ENCODE peak calls at places on chromosomes 6 and 20, in four cellular contexts. Z, R, I and V are unnamed samples.

GRCh38 chr6:36130672-36131516 is 581 bp downstream of the MAPK13 start:
- DNase-seq in Z (no peak), R (peak), I (no peak), V (peak)

GRCh38 chr6:30685157-30685976 is 1.1 kb downstream of the PPP1R18 start:
- DNase-seq in I (no peak), Z (no peak), R (peak), V (no peak)

GRCh38 chr6:8237668-8238067 is 135.3 kb upstream of the EEF1E1 start:
- DNase-seq in Z (no peak), R (no peak), I (no peak), V (no peak)

GRCh38 chr6:13952101-13952500 is 27.3 kb downstream of the RNF182 start:
- DNase-seq in Z (no peak), R (no peak), I (no peak), V (peak)

GRCh38 chr6:79671605-79672266 is 40.6 kb downstream of the SH3BGRL2 start:
- DNase-seq in I (no peak), Z (no peak), R (peak), V (peak)

GRCh38 chr20:10022615-10023014 is 12.2 kb upstream of the ANKEF1 start:
- DNase-seq in I (no peak), R (no peak), Z (no peak), V (no peak)

GRCh38 chr6:77456531-77457248 is 6.6 kb downstream of the HTR1B start:
- DNase-seq in I (no peak), Z (no peak), R (no peak), V (no peak)

GRCh38 chr6:111478749-111479148 is 4.3 kb downstream of the REV3L start:
- DNase-seq in I (peak), Z (no peak), R (no peak), V (peak)

GRCh38 chr6:73504160-73504559 is 16.7 kb downstream of the EEF1A1 start:
- DNase-seq in R (no peak), I (no peak), Z (no peak), V (no peak)

GRCh38 chr6:32079566-32080290 is 29.4 kb downstream of the TNXB start:
- DNase-seq in R (no peak), I (no peak), Z (no peak), V (no peak)

GRCh38 chr6:158290659-158291058 is 21.6 kb upstream of the TULP4 start:
- DNase-seq in I (no peak), Z (no peak), R (peak), V (no peak)

GRCh38 chr20:23257848-23258746 is 92.5 kb upstream of the NXT1 start:
- DNase-seq in R (no peak), I (no peak), Z (no peak), V (no peak)

GRCh38 chr6:140879861-140880260 is 1252.9 kb upstream of the GJE1 start:
- DNase-seq in R (no peak), I (no peak), Z (no peak), V (no peak)

GRCh38 chr20:35447082-35447789 is 8.2 kb upstream of the CEP250 start:
- DNase-seq in I (peak), Z (peak), R (peak), V (peak)

GRCh38 chr6:18155864-18156396 is 708 bp downstream of the KDM1B start:
- DNase-seq in R (peak), Z (peak), I (peak), V (peak)

GRCh38 chr6:1589208-1589607 is 20.5 kb upstream of the FOXC1 start:
- DNase-seq in Z (no peak), I (no peak), R (no peak), V (no peak)

GRCh38 chr20:62971211-62971949 is 18.9 kb downstream of the SLC17A9 start:
- DNase-seq in Z (no peak), R (no peak), I (no peak), V (no peak)

GRCh38 chr6:167547751-167548150 is 222.9 kb downstream of the TTLL2 start:
- DNase-seq in Z (no peak), I (no peak), R (no peak), V (peak)

GRCh38 chr6:129096651-129097290 is 213.8 kb downstream of the LAMA2 start:
- DNase-seq in I (no peak), Z (no peak), R (no peak), V (no peak)

GRCh38 chr6:44016131-44016870 is 111.0 kb downstream of the MRPL14 start:
- DNase-seq in I (no peak), R (no peak), Z (peak), V (no peak)

GRCh38 chr20:38658879-38659612 is 57.4 kb downstream of the ARHGAP40 start:
- DNase-seq in Z (no peak), R (peak), I (peak), V (no peak)

GRCh38 chr20:57648878-57649616 is 28.8 kb upstream of the ZBP1 start:
- DNase-seq in R (no peak), I (no peak), Z (no peak), V (no peak)

GRCh38 chr20:44613575-44613974 is 31.2 kb downstream of the PKIG start:
- DNase-seq in Z (no peak), I (no peak), R (no peak), V (no peak)

GRCh38 chr6:116682334-116682712 is 1.3 kb downstream of the KPNA5 start:
- DNase-seq in R (peak), Z (no peak), I (no peak), V (peak)

GRCh38 chr6:73560853-73561407 is 40.1 kb upstream of the EEF1A1 start:
- DNase-seq in R (no peak), I (no peak), Z (no peak), V (no peak)

GRCh38 chr6:36962874-36963273 is 8.3 kb downstream of the PI16 start:
- DNase-seq in I (no peak), Z (no peak), R (peak), V (no peak)

GRCh38 chr6:36724514-36725385 is 27.1 kb downstream of the RAB44 start:
- DNase-seq in R (peak), Z (peak), I (peak), V (peak)

GRCh38 chr20:41218466-41218865 is 81.1 kb downstream of the PLCG1 start:
- DNase-seq in Z (no peak), I (no peak), R (no peak), V (no peak)

GRCh38 chr20:270517-270916 is 13.0 kb downstream of the DEFB132 start:
- DNase-seq in I (no peak), Z (no peak), R (no peak), V (no peak)

GRCh38 chr6:165884813-165885765 is 222.0 kb upstream of the PDE10A start:
- DNase-seq in R (peak), I (peak), Z (peak), V (peak)

GRCh38 chr20:49694450-49695071 is 19.1 kb downstream of the B4GALT5 start:
- DNase-seq in R (no peak), Z (no peak), I (no peak), V (peak)

GRCh38 chr6:105985816-105986632 is 100.1 kb upstream of the PRDM1 start:
- DNase-seq in Z (no peak), R (no peak), I (no peak), V (no peak)

GRCh38 chr20:36808317-36809257 is 35.0 kb upstream of the DSN1 start:
- DNase-seq in I (peak), R (peak), Z (peak), V (no peak)

GRCh38 chr20:17608701-17609497 is 39.0 kb downstream of the DSTN start:
- DNase-seq in I (no peak), Z (no peak), R (no peak), V (no peak)

GRCh38 chr20:10580700-10581099 is 93.1 kb downstream of the JAG1 start:
- DNase-seq in I (no peak), R (no peak), Z (no peak), V (no peak)

GRCh38 chr6:125798734-125799510 is 8.2 kb downstream of the NCOA7 start:
- DNase-seq in R (no peak), I (no peak), Z (no peak), V (no peak)

GRCh38 chr6:2738373-2738979 is 12.2 kb downstream of the MYLK4 start:
- DNase-seq in R (peak), I (no peak), Z (no peak), V (peak)

GRCh38 chr6:11055127-11055627 is 11.1 kb upstream of the ELOVL2 start:
- DNase-seq in Z (no peak), R (no peak), I (no peak), V (no peak)

GRCh38 chr20:50885068-50885467 is 46.2 kb downstream of the ADNP start:
- DNase-seq in R (no peak), I (no peak), Z (no peak), V (no peak)